ENCODE peak calls at places on chromosomes 1 and 21, in four cellular contexts. D, Z, E and O are unnamed samples. For H3K36me3, the result is how much of the 10 kb centered on the place peaks cover.

GRCh38 chr21:40208206-40208950 is 341.1 kb downstream of the PCP4 start:
- DNase-seq in D (no peak), Z (no peak), E (no peak), O (no peak)

GRCh38 chr1:222898191-222898527 is 83.3 kb downstream of the DISP1 start:
- DNase-seq in E (no peak), D (no peak), Z (no peak), O (no peak)

GRCh38 chr1:12556368-12556930 is 61.6 kb downstream of the DHRS3 start:
- DNase-seq in Z (peak), E (peak), D (peak), O (no peak)

GRCh38 chr1:45739137-45739536 is 11.3 kb downstream of the IPP start:
- DNase-seq in E (no peak), D (no peak), Z (no peak), O (no peak)

GRCh38 chr1:31062867-31063380 is 2.6 kb downstream of the PUM1 start:
- DNase-seq in Z (no peak), D (no peak), E (no peak), O (peak)

GRCh38 chr1:70156529-70157120 is 48.8 kb downstream of the LRRC40 start:
- DNase-seq in Z (peak), E (no peak), D (no peak), O (no peak)

GRCh38 chr1:7052701-7053100 is 267.4 kb downstream of the CAMTA1 start:
- DNase-seq in D (no peak), Z (no peak), E (no peak), O (no peak)

GRCh38 chr1:58264462-58264861 is 282.1 kb downstream of the OMA1 start:
- DNase-seq in E (no peak), Z (no peak), D (no peak), O (no peak)

GRCh38 chr1:56446531-56447098 is 132.7 kb downstream of the PLPP3 start:
- DNase-seq in D (no peak), E (no peak), Z (peak), O (no peak)

GRCh38 chr21:25243809-25244208 is 363.5 kb downstream of the MRPL39 start:
- DNase-seq in Z (no peak), E (no peak), D (no peak), O (no peak)

GRCh38 chr1:179938752-179939151 is 15.9 kb upstream of the CEP350 start:
- DNase-seq in D (no peak), E (no peak), Z (peak), O (no peak)

GRCh38 chr1:192702212-192702993 is 66.5 kb downstream of the RGS13 start:
- DNase-seq in Z (peak), E (peak), D (no peak), O (no peak)

GRCh38 chr1:33097762-33098161 is 16.8 kb downstream of the AZIN2 start:
- DNase-seq in Z (no peak), E (no peak), D (no peak), O (no peak)

GRCh38 chr1:183363967-183364366 is 54.2 kb downstream of the NMNAT2 start:
- DNase-seq in Z (no peak), E (no peak), D (no peak), O (no peak)

GRCh38 chr21:36792505-36792967 is 93.6 kb downstream of the SIM2 start:
- DNase-seq in E (peak), Z (peak), D (no peak), O (no peak)

GRCh38 chr21:43824250-43824882 is 35.0 kb downstream of the RRP1 start:
- DNase-seq in Z (peak), D (no peak), E (no peak), O (no peak)

GRCh38 chr1:7677815-7678214 is 93.3 kb upstream of the VAMP3 start:
- DNase-seq in D (no peak), Z (no peak), E (no peak), O (no peak)

GRCh38 chr1:92410706-92411105 is 76.0 kb downstream of the GFI1 start:
- DNase-seq in D (no peak), E (peak), Z (no peak), O (no peak)

GRCh38 chr21:44051462-44051941 is 39.4 kb downstream of the TRAPPC10 start:
- DNase-seq in D (no peak), E (no peak), Z (peak), O (no peak)

GRCh38 chr1:160209656-160210046 is 4.5 kb downstream of the PEA15 start:
- DNase-seq in Z (no peak), E (peak), D (peak), O (no peak)

GRCh38 chr1:207004931-207005830 is 27.4 kb downstream of the C1orf116 start:
- DNase-seq in E (peak), Z (peak), D (peak), O (peak)

GRCh38 chr1:230891984-230892383 is 23.7 kb upstream of the C1orf198 start:
- DNase-seq in D (no peak), E (peak), Z (no peak), O (no peak)

GRCh38 chr1:59506952-59507351 is 210.1 kb downstream of the FGGY start:
- DNase-seq in Z (peak), D (no peak), E (no peak), O (peak)

GRCh38 chr1:55088413-55088812 is 49.1 kb downstream of the PCSK9 start:
- DNase-seq in E (no peak), D (no peak), Z (no peak), O (no peak)

GRCh38 chr1:16625497-16626408 is 12.4 kb upstream of the NBPF1 start:
- DNase-seq in E (no peak), D (no peak), Z (no peak), O (no peak)

GRCh38 chr1:98975825-98976224 is 28.8 kb downstream of the PLPPR5 start:
- DNase-seq in Z (peak), D (no peak), E (no peak), O (no peak)

GRCh38 chr1:5986018-5986417 is 6.2 kb downstream of the NPHP4 start:
- DNase-seq in D (no peak), Z (no peak), E (no peak), O (no peak)

GRCh38 chr21:43802713-43803313 is 13.4 kb downstream of the RRP1 start:
- DNase-seq in Z (no peak), E (no peak), D (no peak), O (peak)

GRCh38 chr1:28642056-28642846 is 616 bp downstream of the TAF12 start:
- DNase-seq in E (no peak), Z (peak), D (no peak), O (peak)

GRCh38 chr1:16724718-16725438 is 15.4 kb upstream of the RNU1-4 start:
- DNase-seq in E (no peak), Z (no peak), D (peak), O (peak)

GRCh38 chr1:86339014-86339413 is 57.1 kb downstream of the ODF2L start:
- DNase-seq in E (no peak), Z (no peak), D (no peak), O (no peak)

GRCh38 chr1:167631987-167632680 is 2.1 kb downstream of the RCSD1 start:
- DNase-seq in Z (no peak), D (no peak), E (peak), O (peak)

GRCh38 chr1:3464649-3465025 is 10.2 kb downstream of the ARHGEF16 start:
- DNase-seq in D (no peak), Z (no peak), E (no peak), O (no peak)

GRCh38 chr1:166947398-166948043 is 27.8 kb downstream of the ILDR2 start:
- DNase-seq in Z (peak), E (peak), D (peak), O (no peak)

GRCh38 chr1:178126790-178127189 is 32.9 kb downstream of the RASAL2 start:
- DNase-seq in E (peak), Z (peak), D (no peak), O (no peak)

GRCh38 chr1:179742717-179743678 is at the start of gene FAM163A:
- DNase-seq in E (peak), D (peak), Z (no peak), O (no peak)

GRCh38 chr1:147723691-147724323 is 36.6 kb downstream of the GJA5 start:
- DNase-seq in Z (no peak), E (peak), D (peak), O (peak)

GRCh38 chr1:203046984-203047630 is 20.8 kb downstream of the PPFIA4 start:
- DNase-seq in Z (peak), D (no peak), E (no peak), O (no peak)
- H3K4me2 ChIP-seq in Z (no peak), D (no peak), E (no peak), O (no peak)

DNA sequence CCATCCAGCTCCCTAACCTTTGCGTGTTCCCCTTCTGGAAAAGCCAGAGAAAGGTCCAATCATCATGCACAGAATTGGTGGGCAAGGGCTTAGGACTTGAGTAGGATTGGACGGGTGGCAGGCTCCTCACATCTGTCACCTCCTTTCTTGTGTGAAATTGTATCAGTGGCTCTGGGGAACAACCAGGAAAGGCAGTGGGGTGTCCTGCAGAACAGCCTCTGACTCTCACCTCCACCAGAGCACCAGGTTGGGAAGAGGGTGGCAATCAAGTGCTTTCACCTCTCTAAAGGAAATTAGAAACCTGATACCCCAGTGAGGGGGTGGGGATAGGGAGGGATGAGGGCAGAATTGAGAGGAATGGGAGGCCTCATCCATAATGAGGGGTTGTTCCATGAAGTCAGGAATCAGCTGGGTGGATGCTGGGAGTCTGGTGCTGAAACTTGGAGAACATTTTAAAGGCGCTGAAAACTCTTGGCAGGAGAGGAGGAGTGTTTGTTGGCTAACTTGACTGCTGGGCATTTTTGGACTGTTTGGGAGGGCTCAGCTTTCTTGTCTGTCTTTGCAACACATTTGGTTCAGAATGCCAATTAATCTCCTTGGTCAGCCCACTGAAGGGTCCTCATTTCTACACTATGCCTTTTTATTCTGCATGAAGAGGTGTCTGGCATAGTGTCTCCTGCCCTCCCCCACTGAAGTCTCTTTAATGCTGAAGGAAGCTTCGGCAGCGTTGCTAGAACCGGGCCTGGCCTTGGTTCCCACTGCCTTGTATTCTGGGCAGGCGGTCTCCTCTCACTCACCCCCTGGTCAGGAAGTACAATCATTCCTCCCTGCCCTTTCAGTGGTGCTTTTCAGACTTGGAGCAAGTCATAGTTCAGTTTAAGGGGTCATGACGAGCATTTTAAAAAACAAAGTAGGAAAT is 2.1 kb downstream of the PHGDH start:
- DNase-seq in Z (peak), D (peak), E (peak), O (no peak)
- H3K4me3 ChIP-seq in Z (peak), D (peak), E (peak), O (no peak)

GRCh38 chr1:236895665-236896387 is 100.7 kb downstream of the MTR start:
- DNase-seq in E (no peak), D (no peak), Z (no peak), O (no peak)

GRCh38 chr1:236893626-236894545 is 98.8 kb downstream of the MTR start:
- DNase-seq in E (no peak), Z (peak), D (no peak), O (no peak)

DNA sequence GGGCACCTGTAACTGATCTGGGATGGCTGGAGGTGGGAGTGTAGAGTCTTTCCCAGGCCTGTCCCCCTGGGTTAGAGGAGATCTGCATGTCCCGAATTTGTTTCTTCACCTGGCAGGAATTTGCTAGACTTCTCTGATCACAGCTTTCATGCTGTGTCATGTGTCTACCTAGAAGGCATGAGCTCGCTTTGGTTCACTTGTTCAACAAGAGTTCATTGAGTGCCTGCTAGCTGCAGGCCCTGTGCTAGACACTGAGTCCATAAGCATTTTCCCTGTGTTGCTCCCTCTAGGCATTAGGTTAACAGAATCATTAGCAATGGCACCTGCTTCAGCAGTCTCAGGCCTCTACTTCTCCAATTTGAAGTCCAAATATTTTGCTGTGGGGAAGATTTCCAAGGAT is 101.6 kb downstream of the MTR start:
- DNase-seq in Z (no peak), E (no peak), D (no peak), O (no peak)
- H3K36me3 ChIP-seq in Z (under half), E (under half), D (under half), O (under half)

GRCh38 chr1:83813571-83813970 is 185.4 kb downstream of the TTLL7 start:
- DNase-seq in E (no peak), D (no peak), Z (no peak), O (no peak)

GRCh38 chr1:83810160-83810559 is 188.8 kb downstream of the TTLL7 start:
- DNase-seq in Z (no peak), E (no peak), D (no peak), O (peak)

GRCh38 chr1:83805921-83806320 is 193.0 kb downstream of the TTLL7 start:
- DNase-seq in E (no peak), D (no peak), Z (no peak), O (no peak)

GRCh38 chr1:83807792-83808191 is 191.1 kb downstream of the TTLL7 start:
- DNase-seq in Z (no peak), E (no peak), D (no peak), O (no peak)

GRCh38 chr1:83808536-83808935 is 190.4 kb downstream of the TTLL7 start:
- DNase-seq in E (no peak), Z (no peak), D (no peak), O (no peak)
- H3K4me2 ChIP-seq in E (no peak), Z (no peak), D (no peak), O (no peak)

GRCh38 chr1:23964790-23965740 is 5.4 kb downstream of the PNRC2 start:
- DNase-seq in E (no peak), D (no peak), Z (peak), O (peak)
- H3K4me3 ChIP-seq in E (no peak), D (no peak), Z (no peak), O (no peak)

DNA sequence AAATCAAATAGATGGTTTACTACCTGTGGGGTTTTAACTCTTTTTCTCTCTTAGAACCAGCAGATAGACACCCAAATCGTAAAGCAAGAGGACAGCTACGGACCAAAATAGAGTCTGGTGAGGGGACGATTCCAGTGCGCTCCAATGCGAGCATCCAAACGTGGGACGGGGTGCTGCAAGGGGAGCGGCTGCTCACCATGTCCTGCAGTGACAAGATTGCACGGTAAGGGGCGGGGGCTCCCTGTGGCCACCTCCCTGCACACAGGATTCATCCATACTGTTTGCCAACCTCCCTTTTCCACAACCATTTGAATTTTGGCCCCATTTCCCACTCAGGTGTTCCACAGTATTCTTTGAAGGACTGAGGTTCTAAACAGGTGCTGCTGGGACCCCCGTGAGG is 102.8 kb downstream of the POFUT2 start:
- DNase-seq in E (no peak), Z (no peak), D (no peak), O (no peak)
- H3K36me3 ChIP-seq in E (under half), Z (half or more), D (under half), O (under half)

DNA sequence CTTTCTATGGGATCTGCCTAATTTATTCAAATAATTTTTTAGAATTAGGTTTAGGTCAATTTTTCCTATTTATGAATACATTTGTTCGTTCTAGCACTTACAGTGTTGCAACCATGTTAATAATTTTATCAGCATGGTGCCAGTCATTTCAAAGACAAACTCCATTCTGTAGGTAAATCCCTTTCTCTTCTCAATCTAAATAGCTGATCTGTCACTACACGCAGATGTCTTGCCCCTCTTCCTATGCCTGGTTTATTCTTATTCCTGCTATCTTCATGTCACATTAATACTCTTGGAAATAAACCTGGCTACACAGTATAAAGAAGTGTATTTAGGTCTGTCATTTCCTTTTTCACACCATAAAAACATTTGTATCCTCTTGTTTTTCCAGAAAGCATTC is 1172.4 kb downstream of the BRINP3 start:
- DNase-seq in Z (no peak), D (no peak), E (no peak), O (no peak)
- H3K4me2 ChIP-seq in Z (no peak), D (no peak), E (no peak), O (no peak)